ENCODE peak calls at places on chromosomes 2 and 18, in four cellular contexts. B is cardiac muscle cell, V is HCT116, Z is neural progenitor cell. T is an unnamed sample.

GRCh38 chr18:23203891-23204432 is 68.7 kb downstream of the CABLES1 start:
- DNase-seq in B (no peak), Z (no peak), V (no peak), T (no peak)

GRCh38 chr2:121682396-121683298 is 33.4 kb upstream of the CLASP1 start:
- DNase-seq in V (no peak), B (no peak), Z (peak; percentile 87), T (no peak)

GRCh38 chr2:85584354-85584856 is at the start of gene VAMP5:
- DNase-seq in Z (peak; percentile 49), B (no peak), V (no peak), T (peak; percentile 47)

GRCh38 chr2:239271471-239272255 is 129.2 kb downstream of the HDAC4 start:
- DNase-seq in B (no peak), V (no peak), Z (no peak), T (no peak)

GRCh38 chr2:151730242-151730975 is 3.9 kb downstream of the NEB start:
- DNase-seq in B (no peak), V (no peak), Z (no peak), T (no peak)

GRCh38 chr2:240570531-240571313 is 2.4 kb downstream of the RNPEPL1 start:
- DNase-seq in V (no peak), B (no peak), Z (no peak), T (no peak)

GRCh38 chr2:159124931-159125467 is 156.6 kb downstream of the TANC1 start:
- DNase-seq in Z (no peak), B (no peak), V (no peak), T (no peak)

GRCh38 chr2:54752439-54752838 is 29.0 kb downstream of the EML6 start:
- DNase-seq in V (no peak), B (no peak), Z (no peak), T (no peak)

GRCh38 chr2:231711677-231712461 is 3.5 kb downstream of the PTMA start:
- DNase-seq in Z (no peak), V (no peak), B (no peak), T (peak; percentile 39)

GRCh38 chr2:160489096-160489495 is 4.5 kb downstream of the RBMS1 start:
- DNase-seq in V (no peak), Z (no peak), B (no peak), T (no peak)

GRCh38 chr2:158815650-158816049 is 20.5 kb downstream of the DAPL1 start:
- DNase-seq in Z (no peak), V (no peak), B (no peak), T (no peak)

GRCh38 chr2:197263077-197263476 is 47.5 kb downstream of the ANKRD44 start:
- DNase-seq in V (no peak), B (no peak), Z (no peak), T (no peak)

GRCh38 chr2:33144243-33144642 is 197.5 kb downstream of the LTBP1 start:
- DNase-seq in V (no peak), Z (no peak), B (no peak), T (no peak)

GRCh38 chr2:137770161-137770560 is 194.1 kb upstream of the HNMT start:
- DNase-seq in V (no peak), B (no peak), Z (peak; percentile 65), T (no peak)

GRCh38 chr2:133504566-133505505 is 63.4 kb downstream of the NCKAP5 start:
- DNase-seq in V (no peak), B (peak; percentile 3), Z (no peak), T (no peak)

GRCh38 chr2:157936464-157936863 is 60.3 kb upstream of the ACVR1 start:
- DNase-seq in Z (no peak), V (no peak), B (no peak), T (no peak)

GRCh38 chr2:204680576-204680975 is 135.3 kb downstream of the PARD3B start:
- DNase-seq in B (no peak), Z (no peak), V (no peak), T (no peak)

GRCh38 chr18:78647018-78647417 is 332.6 kb upstream of the SALL3 start:
- DNase-seq in Z (no peak), V (no peak), B (no peak), T (no peak)
- H3K9me3 ChIP-seq in Z (peaks cover 3% of the 10 kb centered on the region), V (peaks cover 3% of the 10 kb centered on the region), B (no peaks in the 10 kb centered on the region), T (no peaks in the 10 kb centered on the region)

DNA sequence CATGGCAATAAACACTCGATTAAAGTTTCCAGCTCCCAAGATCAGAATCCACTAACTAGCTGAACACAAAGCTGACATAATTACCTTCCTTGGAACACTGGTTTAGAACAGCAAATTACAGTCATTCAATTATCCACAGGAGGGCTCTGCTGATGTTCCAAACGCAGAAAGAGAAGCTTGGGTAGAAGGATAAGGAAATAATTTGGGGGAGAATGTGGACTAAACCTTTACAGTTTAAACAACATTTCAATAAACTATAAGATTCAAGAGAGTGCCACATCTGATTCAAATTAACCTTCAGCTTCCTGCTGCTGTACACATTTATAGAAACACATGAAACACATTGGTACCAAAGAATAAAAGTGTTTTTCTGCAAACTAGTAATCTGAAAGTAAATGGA is 67.8 kb upstream of the ARL4C start:
- DNase-seq in B (no peak), Z (no peak), V (no peak), T (no peak)
- H3K27ac ChIP-seq in B (no peak overlapping the region), Z (no peak overlapping the region), V (no peak overlapping the region), T (no peak overlapping the region)

GRCh38 chr18:3665187-3665586 is 215.2 kb downstream of the TGIF1 start:
- DNase-seq in V (no peak), Z (no peak), B (no peak), T (no peak)

GRCh38 chr18:3664563-3665178 is 214.7 kb downstream of the TGIF1 start:
- DNase-seq in Z (peak; percentile 86), V (no peak), B (no peak), T (no peak)

GRCh38 chr18:3661989-3662388 is 212.0 kb downstream of the TGIF1 start:
- DNase-seq in V (no peak), B (no peak), Z (no peak), T (no peak)

GRCh38 chr18:3665780-3666525 is 216.0 kb downstream of the TGIF1 start:
- DNase-seq in V (peak; percentile 95), Z (peak; percentile 95), B (peak; percentile 90), T (peak; percentile 58)

DNA sequence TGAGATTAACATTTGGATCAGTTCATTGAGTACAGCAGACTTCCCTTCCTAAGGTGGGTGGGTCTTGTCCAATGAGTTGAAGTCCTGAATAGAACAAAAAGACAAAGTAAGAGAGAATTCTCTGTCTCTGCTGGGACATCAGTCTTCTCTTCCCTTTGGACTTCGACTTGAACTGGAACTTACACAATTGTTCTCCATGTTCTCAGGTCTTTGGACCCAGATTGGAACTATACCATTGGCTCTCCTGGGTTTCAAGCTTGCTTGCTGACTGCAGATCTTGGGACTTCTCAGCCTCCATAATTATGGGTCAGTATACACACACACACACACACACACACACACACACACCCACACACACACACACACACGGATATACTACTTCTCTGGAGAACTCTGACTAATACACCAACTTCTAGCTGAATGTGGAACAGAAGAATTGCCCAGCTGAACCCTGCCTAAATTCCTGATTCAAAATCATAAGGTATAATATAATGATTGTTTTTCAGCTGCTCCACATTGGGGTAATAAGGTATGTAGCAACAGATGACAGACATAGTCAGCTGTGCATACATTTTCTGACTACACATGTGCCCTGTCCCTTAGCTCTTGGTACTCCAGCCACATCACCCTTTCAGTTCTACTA is 214.0 kb downstream of the TGIF1 start:
- DNase-seq in B (no peak), Z (no peak), V (no peak), T (no peak)
- H3K4me3 ChIP-seq in B (no peak overlapping the region), Z (no peak overlapping the region), V (no peak overlapping the region), T (no peak overlapping the region)

DNA sequence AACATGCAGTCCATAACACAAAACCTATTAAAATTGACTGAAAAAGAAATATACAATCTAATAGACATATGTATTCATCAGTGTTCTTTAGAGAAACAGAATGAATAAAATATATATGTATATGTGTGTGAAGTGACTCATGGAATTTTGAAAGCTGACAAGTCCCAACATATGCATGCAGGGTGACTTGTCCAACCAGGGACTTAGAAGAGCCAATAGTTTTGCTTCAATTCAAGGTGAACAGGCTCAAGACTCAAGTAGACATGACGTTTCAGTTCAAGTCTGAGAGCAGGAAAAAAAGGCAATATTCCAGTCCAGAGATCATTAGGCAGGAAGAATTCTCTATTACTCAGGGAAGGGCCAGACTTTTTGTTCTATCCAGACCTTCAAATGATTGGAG is 271.2 kb upstream of the SETBP1 start:
- DNase-seq in V (no peak), B (no peak), Z (no peak), T (no peak)
- H3K9me3 ChIP-seq in V (peaks cover 22% of the 10 kb centered on the region), B (no peaks in the 10 kb centered on the region), Z (no peaks in the 10 kb centered on the region), T (no peaks in the 10 kb centered on the region)

DNA sequence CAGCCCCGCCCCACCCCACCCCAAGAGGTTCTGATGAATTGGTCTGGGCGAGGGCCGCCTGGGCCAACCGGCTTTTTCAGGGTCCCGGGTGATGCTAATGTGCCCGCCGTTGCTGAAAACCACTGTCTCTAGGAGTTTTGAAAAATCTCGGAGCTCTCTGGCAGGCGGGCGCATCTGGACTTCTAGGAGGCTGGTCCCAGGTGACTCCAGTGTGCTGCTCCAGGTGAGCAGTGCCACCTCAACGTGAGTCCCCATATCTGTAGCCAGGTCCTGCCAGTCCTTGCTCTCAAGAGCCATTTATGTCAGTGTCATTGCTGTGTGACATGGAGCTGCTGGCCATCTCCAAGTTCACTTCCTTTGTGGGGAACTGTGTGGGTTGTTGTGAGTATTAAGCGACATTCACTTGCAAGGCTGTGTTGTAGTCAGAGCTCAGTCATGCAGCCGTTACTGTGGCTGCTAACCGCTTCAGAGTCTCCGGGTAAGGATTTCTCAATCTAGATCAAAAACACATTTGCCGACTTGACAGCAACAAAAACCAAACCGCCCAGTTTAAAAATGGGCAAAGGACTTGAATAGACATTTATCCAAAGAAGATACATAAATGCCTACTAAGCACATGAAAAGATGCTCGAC is at the start of gene RFX8:
- DNase-seq in B (no peak), Z (no peak), V (no peak), T (peak; percentile 52)
- H3K27ac ChIP-seq in B (no peak within 1 kb of the TSS), Z (no peak within 1 kb of the TSS), V (no peak within 1 kb of the TSS), T (peak within 1 kb of the TSS; percentile 2)

GRCh38 chr2:149330127-149331022 is at the start of gene LYPD6:
- DNase-seq in V (peak; percentile 38), Z (peak; percentile 92), B (peak; percentile 95), T (no peak)
- H3K4me3 ChIP-seq in V (peak within 1 kb of the TSS; percentile 69), Z (peak within 1 kb of the TSS; percentile 77), B (peak within 1 kb of the TSS; percentile 95), T (no peak within 1 kb of the TSS)

GRCh38 chr18:43952398-43952797 is 675.1 kb upstream of the SYT4 start:
- DNase-seq in V (no peak), B (no peak), Z (no peak), T (no peak)

GRCh38 chr18:43949291-43949690 is 672.0 kb upstream of the SYT4 start:
- DNase-seq in B (no peak), V (no peak), Z (no peak), T (no peak)

DNA sequence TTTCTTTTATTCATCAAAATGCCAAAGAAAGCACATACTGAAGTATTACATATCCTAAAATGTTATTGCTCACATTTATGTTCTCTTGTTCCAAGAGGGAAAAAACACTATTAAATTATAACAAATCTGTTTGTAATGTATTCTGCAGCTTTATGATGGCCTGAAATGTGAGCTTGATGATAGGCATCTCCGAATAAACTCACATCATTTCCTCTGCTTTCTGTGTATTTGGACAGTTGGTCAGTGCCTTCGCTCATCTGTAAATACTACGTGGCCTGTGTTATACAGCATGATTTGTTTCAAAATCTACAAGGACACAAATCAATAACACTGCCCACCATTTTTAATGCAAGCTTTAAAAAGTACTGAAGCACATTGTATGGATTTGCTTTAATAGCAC is 672.8 kb upstream of the SYT4 start:
- DNase-seq in V (no peak), Z (no peak), B (no peak), T (no peak)
- H3K9me3 ChIP-seq in V (peaks cover 26% of the 10 kb centered on the region), Z (no peaks in the 10 kb centered on the region), B (no peaks in the 10 kb centered on the region), T (peaks cover 6% of the 10 kb centered on the region)

T was measured in CD4-positive, CD25-positive, alpha-beta regulatory T cell.